ENCODE peak calls at places on chromosomes 7 and 10, in four cellular contexts. N is hepatocyte, E is GM23248, B is neural progenitor cell. Y is an unnamed sample.
A peak's percentile ranks its signal among the peaks of the same experiment; 100 is the strongest.

GRCh38 chr7:135077642-135078041 is 70.2 kb upstream of the TMEM140 start:
- DNase-seq in N (no peak), B (no peak), E (no peak), Y (no peak)

GRCh38 chr10:69418052-69418752 is 1.5 kb upstream of the TACR2 start:
- DNase-seq in N (no peak), E (no peak), B (no peak), Y (no peak)

GRCh38 chr7:134712196-134712595 is 65.5 kb downstream of the BPGM start:
- DNase-seq in E (peak; percentile 30), N (no peak), B (no peak), Y (no peak)

GRCh38 chr7:22582860-22583640 is 83.1 kb upstream of the STEAP1B start:
- DNase-seq in E (peak; percentile 74), B (peak; percentile 32), N (peak; percentile 77), Y (no peak)

GRCh38 chr7:22361320-22361719 is 4.4 kb upstream of the RAPGEF5 start:
- DNase-seq in B (no peak), E (no peak), N (no peak), Y (no peak)

GRCh38 chr10:91340613-91341362 is 69.4 kb upstream of the HECTD2 start:
- DNase-seq in E (peak; percentile 98), B (no peak), N (no peak), Y (no peak)

GRCh38 chr7:6831018-6831725 is 5.1 kb upstream of the CCZ1B start:
- DNase-seq in B (no peak), E (no peak), N (no peak), Y (no peak)

GRCh38 chr7:141410353-141410752 is 140.9 kb upstream of the AGK start:
- DNase-seq in E (no peak), B (no peak), N (no peak), Y (no peak)

GRCh38 chr10:97584060-97584797 is at the start of gene HOGA1:
- DNase-seq in E (peak; percentile 62), N (peak; percentile 68), B (peak; percentile 36), Y (peak; percentile 84)

GRCh38 chr7:27895553-27895952 is 155.6 kb downstream of the TAX1BP1 start:
- DNase-seq in N (no peak), B (no peak), E (no peak), Y (no peak)

GRCh38 chr10:118173326-118173725 is 126.6 kb upstream of the RAB11FIP2 start:
- DNase-seq in E (peak; percentile 28), B (no peak), N (no peak), Y (no peak)

GRCh38 chr10:96305019-96305418 is 785 bp downstream of the DNTT start:
- DNase-seq in E (no peak), N (no peak), B (no peak), Y (no peak)

GRCh38 chr7:32378991-32379390 is 111.2 kb downstream of the LSM5 start:
- DNase-seq in B (no peak), N (no peak), E (no peak), Y (no peak)

GRCh38 chr10:95360122-95360715 is 69.4 kb upstream of the PDLIM1 start:
- DNase-seq in N (no peak), B (no peak), E (no peak), Y (no peak)

GRCh38 chr10:87093461-87094372 is 926 bp downstream of the GLUD1 start:
- DNase-seq in B (peak; percentile 69), E (peak; percentile 70), N (peak; percentile 58), Y (no peak)

GRCh38 chr7:17058568-17058967 is 176.8 kb upstream of the AGR3 start:
- DNase-seq in B (no peak), N (no peak), E (peak; percentile 73), Y (no peak)

GRCh38 chr10:133012573-133013359 is 70.4 kb upstream of the CFAP46 start:
- DNase-seq in E (no peak), B (no peak), N (no peak), Y (no peak)

GRCh38 chr7:71239517-71239916 is 107.6 kb downstream of the GALNT17 start:
- DNase-seq in N (no peak), B (peak; percentile 11), E (no peak), Y (no peak)

GRCh38 chr10:31171402-31172120 is 139.9 kb upstream of the ZNF438 start:
- DNase-seq in N (no peak), B (no peak), E (peak; percentile 10), Y (no peak)

GRCh38 chr7:44278451-44279161 is 46.8 kb downstream of the CAMK2B start:
- DNase-seq in E (peak; percentile 20), B (no peak), N (no peak), Y (no peak)

GRCh38 chr10:61187601-61188000 is 243.6 kb upstream of the RHOBTB1 start:
- DNase-seq in E (no peak), N (no peak), B (no peak), Y (no peak)

GRCh38 chr7:102433319-102434038 is at the start of gene ORAI2:
- DNase-seq in B (peak; percentile 87), N (peak; percentile 93), E (peak; percentile 90), Y (no peak)

GRCh38 chr10:28533571-28534304 is 820 bp downstream of the WAC start:
- DNase-seq in E (peak; percentile 85), B (peak; percentile 79), N (peak; percentile 80), Y (no peak)

GRCh38 chr10:19815478-19816419 is 483 bp upstream of the PLXDC2 start:
- DNase-seq in N (peak; percentile 76), B (peak; percentile 93), E (peak; percentile 37), Y (no peak)

GRCh38 chr7:75621124-75621523 is 117.6 kb downstream of the HIP1 start:
- DNase-seq in E (no peak), N (no peak), B (no peak), Y (no peak)

GRCh38 chr10:133528845-133529575 is 1.8 kb downstream of the CYP2E1 start:
- DNase-seq in N (no peak), E (peak; percentile 35), B (no peak), Y (no peak)

GRCh38 chr7:95335093-95335492 is 10.8 kb upstream of the PON1 start:
- DNase-seq in E (peak; percentile 82), B (no peak), N (no peak), Y (no peak)

GRCh38 chr7:104855826-104856225 is 158.2 kb upstream of the KMT2E start:
- DNase-seq in B (no peak), N (no peak), E (no peak), Y (no peak)

GRCh38 chr10:3811331-3811870 is 26.4 kb upstream of the KLF6 start:
- DNase-seq in B (no peak), E (peak; percentile 73), N (peak; percentile 55), Y (no peak)

GRCh38 chr7:106073701-106074100 is 38.4 kb downstream of the SYPL1 start:
- DNase-seq in B (no peak), E (no peak), N (no peak), Y (no peak)

GRCh38 chr7:133820584-133820983 is 306.6 kb upstream of the LRGUK start:
- DNase-seq in B (no peak), E (no peak), N (no peak), Y (no peak)

GRCh38 chr10:45008524-45009161 is 7.9 kb downstream of the ZNF22 start:
- DNase-seq in E (peak; percentile 90), N (peak; percentile 86), B (peak; percentile 78), Y (peak; percentile 87)

GRCh38 chr7:34709771-34710170 is 51.8 kb downstream of the NPSR1 start:
- DNase-seq in E (no peak), N (no peak), B (no peak), Y (no peak)

DNA sequence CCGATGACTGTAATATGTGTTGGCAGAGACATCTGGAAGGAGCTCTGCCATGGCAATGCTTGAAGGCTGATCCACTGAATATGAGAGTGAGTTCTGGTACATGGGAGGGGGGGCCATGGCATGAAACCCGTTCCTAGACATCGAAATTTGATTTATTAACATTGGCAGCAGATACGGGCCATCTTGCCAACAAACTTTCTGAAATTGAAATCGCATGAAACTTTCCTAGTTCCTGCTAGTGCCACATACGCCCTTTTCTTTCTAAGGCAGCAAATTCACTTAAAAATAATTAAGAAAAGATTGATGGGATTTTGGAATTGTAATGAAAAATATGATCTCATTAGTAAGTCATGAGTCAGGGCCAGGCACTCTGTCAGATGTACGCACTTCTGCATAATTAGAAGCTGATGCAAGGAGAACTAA is 91.8 kb upstream of the KMT2C start:
- DNase-seq in E (peak; percentile 56), N (no peak), B (no peak), Y (no peak)
- TF ChIP-seq EZH2phosphoT487 in E (no peak), N (no peak), B (no peak), Y (no peak)

GRCh38 chr7:69256634-69257081 is 341.6 kb upstream of the AUTS2 start:
- DNase-seq in B (no peak), E (peak; percentile 54), N (no peak), Y (no peak)

GRCh38 chr7:69260023-69260422 is 338.3 kb upstream of the AUTS2 start:
- DNase-seq in B (peak; percentile 35), E (no peak), N (no peak), Y (no peak)

GRCh38 chr7:69263550-69263949 is 334.7 kb upstream of the AUTS2 start:
- DNase-seq in E (no peak), N (no peak), B (no peak), Y (no peak)

GRCh38 chr7:69254643-69255042 is 343.6 kb upstream of the AUTS2 start:
- DNase-seq in E (no peak), N (no peak), B (no peak), Y (no peak)

GRCh38 chr7:69257592-69257991 is 340.7 kb upstream of the AUTS2 start:
- DNase-seq in E (no peak), B (no peak), N (no peak), Y (no peak)
- H3K9me3 ChIP-seq in E (no peaks in the 10 kb centered on the region), B (no peaks in the 10 kb centered on the region), N (no peaks in the 10 kb centered on the region), Y (no peaks in the 10 kb centered on the region)

GRCh38 chr10:93873427-93874115 is 20.2 kb upstream of the SLC35G1 start:
- DNase-seq in N (peak; percentile 32), B (no peak), E (peak; percentile 72), Y (no peak)
- TF ChIP-seq EZH2phosphoT487 in N (no peak), B (no peak), E (no peak), Y (no peak)

DNA sequence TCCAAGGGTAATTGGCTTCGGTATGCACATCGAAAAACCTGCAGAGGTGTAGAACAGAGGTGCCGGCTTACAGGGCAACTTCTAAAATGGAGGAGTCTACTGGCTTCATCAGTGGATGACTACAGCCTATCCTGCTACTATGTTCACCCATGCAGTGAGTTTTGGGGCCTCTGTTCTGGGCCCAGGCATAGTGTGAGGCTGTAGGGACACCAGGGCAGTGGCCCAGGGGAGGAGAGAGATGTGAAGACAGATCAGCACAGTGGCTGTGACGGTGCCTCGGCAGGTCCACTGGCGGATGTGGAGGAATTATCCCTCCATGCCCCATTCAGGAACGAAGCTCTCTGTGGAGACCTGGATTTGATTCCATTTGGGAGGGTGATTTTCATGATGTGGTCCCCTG is 235.3 kb upstream of the MKI67 start:
- DNase-seq in N (no peak), B (no peak), E (no peak), Y (no peak)
- H3K9me3 ChIP-seq in N (no peaks in the 10 kb centered on the region), B (no peaks in the 10 kb centered on the region), E (no peaks in the 10 kb centered on the region), Y (no peaks in the 10 kb centered on the region)

GRCh38 chr7:112204776-112205347 is 1.3 kb downstream of the DOCK4 start:
- DNase-seq in N (peak; percentile 8), B (peak; percentile 24), E (peak; percentile 35), Y (no peak)
- TF ChIP-seq EZH2phosphoT487 in N (no peak), B (no peak), E (no peak), Y (no peak)